ENCODE peak calls at places on chromosomes 1 and 21, in five cellular contexts. One of them, this sample, is unnamed. For H3K4me1 and H3K9me3, the result is how much of the 10 kb centered on the place peaks cover.

GRCh38 chr1:65512967-65513777 is 92.7 kb downstream of the LEPR start:
- DNase-seq in left lung: no peak
- DNase-seq in upper lobe of right lung: no peak
- DNase-seq in endodermal cell: no peak
- DNase-seq in heart right ventricle: no peak
- DNase-seq in this sample: no peak

GRCh38 chr1:56911539-56911938 is 54.3 kb downstream of the C8B start:
- DNase-seq in left lung: no peak
- DNase-seq in upper lobe of right lung: no peak
- DNase-seq in endodermal cell: no peak
- DNase-seq in heart right ventricle: no peak
- DNase-seq in this sample: no peak

GRCh38 chr1:187185389-187185788 is 356.6 kb downstream of the PLA2G4A start:
- DNase-seq in left lung: no peak
- DNase-seq in upper lobe of right lung: no peak
- DNase-seq in endodermal cell: no peak
- DNase-seq in heart right ventricle: no peak
- DNase-seq in this sample: no peak

GRCh38 chr1:33898933-33899332 is 35.1 kb downstream of the HMGB4 start:
- DNase-seq in left lung: no peak
- DNase-seq in upper lobe of right lung: no peak
- DNase-seq in endodermal cell: no peak
- DNase-seq in heart right ventricle: no peak
- DNase-seq in this sample: no peak

GRCh38 chr1:29785554-29785953 is 549.2 kb downstream of the PTPRU start:
- DNase-seq in left lung: no peak
- DNase-seq in upper lobe of right lung: no peak
- DNase-seq in endodermal cell: no peak
- DNase-seq in heart right ventricle: no peak
- DNase-seq in this sample: no peak

GRCh38 chr1:19452221-19452663 is 33.1 kb downstream of the CAPZB start:
- DNase-seq in left lung: peak
- DNase-seq in upper lobe of right lung: no peak
- DNase-seq in endodermal cell: no peak
- DNase-seq in heart right ventricle: peak
- DNase-seq in this sample: peak

GRCh38 chr1:218371927-218372672 is 27.0 kb downstream of the TGFB2 start:
- DNase-seq in left lung: no peak
- DNase-seq in upper lobe of right lung: no peak
- DNase-seq in endodermal cell: no peak
- DNase-seq in heart right ventricle: no peak
- DNase-seq in this sample: peak

GRCh38 chr21:39696620-39697019 is 48.4 kb upstream of the IGSF5 start:
- DNase-seq in left lung: no peak
- DNase-seq in upper lobe of right lung: no peak
- DNase-seq in endodermal cell: peak
- DNase-seq in heart right ventricle: no peak
- DNase-seq in this sample: peak

GRCh38 chr1:18592368-18592767 is 38.3 kb upstream of the PAX7 start:
- DNase-seq in left lung: no peak
- DNase-seq in upper lobe of right lung: no peak
- DNase-seq in endodermal cell: peak
- DNase-seq in heart right ventricle: no peak
- DNase-seq in this sample: no peak

GRCh38 chr21:29304577-29304976 is 5.9 kb downstream of the BACH1 start:
- DNase-seq in left lung: no peak
- DNase-seq in upper lobe of right lung: no peak
- DNase-seq in endodermal cell: no peak
- DNase-seq in heart right ventricle: no peak
- DNase-seq in this sample: no peak
- H3K4me1 ChIP-seq in left lung: half or more
- H3K4me1 ChIP-seq in upper lobe of right lung: half or more
- H3K4me1 ChIP-seq in endodermal cell: under half
- H3K4me1 ChIP-seq in heart right ventricle: half or more
- H3K4me1 ChIP-seq in this sample: under half

DNA sequence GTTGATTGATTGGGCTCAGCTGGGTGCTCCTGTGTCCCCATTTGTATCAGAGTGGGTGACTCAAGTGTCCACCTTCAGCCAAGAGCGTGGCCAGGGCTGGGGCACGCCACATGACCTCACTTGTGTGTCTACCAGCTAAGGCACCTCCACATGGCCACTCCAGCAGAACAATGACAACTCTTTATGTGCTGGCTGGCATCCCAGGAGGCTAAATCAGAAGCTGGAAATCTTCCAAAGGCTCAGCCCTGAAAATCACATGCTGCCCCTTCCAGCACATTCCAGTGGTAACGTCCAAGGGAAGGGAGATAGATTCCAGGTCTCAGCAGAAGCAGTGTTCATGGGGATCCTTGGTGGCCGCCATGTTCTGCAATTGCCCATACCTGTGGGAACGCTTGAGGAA is 585.5 kb downstream of the AJAP1 start:
- DNase-seq in left lung: no peak
- DNase-seq in upper lobe of right lung: no peak
- DNase-seq in endodermal cell: no peak
- DNase-seq in heart right ventricle: no peak
- DNase-seq in this sample: no peak
- H3K9me3 ChIP-seq in left lung: under half
- H3K9me3 ChIP-seq in upper lobe of right lung: under half
- H3K9me3 ChIP-seq in endodermal cell: under half
- H3K9me3 ChIP-seq in heart right ventricle: under half
- H3K9me3 ChIP-seq in this sample: under half

DNA sequence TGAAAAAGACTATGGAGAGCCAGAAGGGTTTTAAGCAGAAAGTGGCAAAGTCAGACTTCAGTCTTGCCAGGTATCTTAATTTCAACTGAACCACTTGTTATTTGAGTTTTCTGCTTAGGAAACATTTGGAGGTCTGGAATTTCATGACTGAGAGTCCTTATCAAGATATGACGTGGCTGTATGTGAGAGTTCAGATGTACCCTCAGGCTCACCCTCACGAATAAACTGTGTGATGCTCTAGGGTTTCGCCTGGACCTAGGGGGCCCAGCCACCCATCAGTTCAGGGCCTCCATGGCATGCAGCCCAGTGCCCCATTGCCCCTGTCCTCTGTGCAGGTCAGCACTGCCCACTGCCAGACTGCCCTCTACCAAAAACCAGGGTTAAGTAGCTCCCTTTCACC is 30.6 kb upstream of the TADA1 start:
- DNase-seq in left lung: no peak
- DNase-seq in upper lobe of right lung: no peak
- DNase-seq in endodermal cell: no peak
- DNase-seq in heart right ventricle: no peak
- DNase-seq in this sample: peak
- H3K4me1 ChIP-seq in left lung: under half
- H3K4me1 ChIP-seq in upper lobe of right lung: under half
- H3K4me1 ChIP-seq in endodermal cell: under half
- H3K4me1 ChIP-seq in heart right ventricle: under half
- H3K4me1 ChIP-seq in this sample: under half

GRCh38 chr1:106798991-106799390 is 257.5 kb upstream of the PRMT6 start:
- DNase-seq in left lung: no peak
- DNase-seq in upper lobe of right lung: no peak
- DNase-seq in endodermal cell: no peak
- DNase-seq in heart right ventricle: no peak
- DNase-seq in this sample: peak

GRCh38 chr1:106791041-106791440 is 265.4 kb upstream of the PRMT6 start:
- DNase-seq in left lung: no peak
- DNase-seq in upper lobe of right lung: no peak
- DNase-seq in endodermal cell: no peak
- DNase-seq in heart right ventricle: no peak
- DNase-seq in this sample: no peak

GRCh38 chr1:106793686-106794085 is 262.8 kb upstream of the PRMT6 start:
- DNase-seq in left lung: no peak
- DNase-seq in upper lobe of right lung: no peak
- DNase-seq in endodermal cell: no peak
- DNase-seq in heart right ventricle: no peak
- DNase-seq in this sample: peak
- H3K9me3 ChIP-seq in left lung: under half
- H3K9me3 ChIP-seq in upper lobe of right lung: under half
- H3K9me3 ChIP-seq in endodermal cell: under half
- H3K9me3 ChIP-seq in heart right ventricle: under half
- H3K9me3 ChIP-seq in this sample: under half

GRCh38 chr1:1567831-1568380 is 6.8 kb downstream of the SSU72 start:
- DNase-seq in left lung: no peak
- DNase-seq in upper lobe of right lung: no peak
- DNase-seq in endodermal cell: no peak
- DNase-seq in heart right ventricle: no peak
- DNase-seq in this sample: no peak
- H3K4me1 ChIP-seq in left lung: half or more
- H3K4me1 ChIP-seq in upper lobe of right lung: under half
- H3K4me1 ChIP-seq in endodermal cell: under half
- H3K4me1 ChIP-seq in heart right ventricle: half or more
- H3K4me1 ChIP-seq in this sample: under half